ENCODE peak calls at places on chromosome 1, in four cellular contexts. N is iPS DF 6.9; D is CD4-positive, alpha-beta T cell; T is neural progenitor cell. W is an unnamed sample.

GRCh38 chr1:206023682-206024081 is at the start of gene CTSE:
- DNase-seq in N (no peak), D (no peak), T (no peak), W (no peak)

GRCh38 chr1:156654700-156655099 is 12.8 kb downstream of the BCAN start:
- DNase-seq in N (no peak), D (no peak), T (no peak), W (no peak)

GRCh38 chr1:42340093-42340492 is 5.1 kb upstream of the FOXJ3 start:
- DNase-seq in N (no peak), D (no peak), T (peak), W (peak)

GRCh38 chr1:10178602-10179407 is 31.6 kb upstream of the KIF1B start:
- DNase-seq in N (no peak), D (no peak), T (peak), W (no peak)

GRCh38 chr1:145960468-145961108 is 2.8 kb upstream of the LIX1L start:
- DNase-seq in N (peak), D (peak), T (peak), W (no peak)

GRCh38 chr1:155729031-155729898 is 40.4 kb downstream of the DAP3 start:
- DNase-seq in N (peak), D (no peak), T (peak), W (peak)

GRCh38 chr1:96926176-96926575 is 204.6 kb downstream of the PTBP2 start:
- DNase-seq in N (no peak), D (no peak), T (no peak), W (peak)

GRCh38 chr1:52674497-52675384 is 23.4 kb downstream of the COA7 start:
- DNase-seq in N (no peak), D (no peak), T (no peak), W (peak)

GRCh38 chr1:111989531-111990025 is at the start of gene KCND3:
- DNase-seq in N (no peak), D (no peak), T (peak), W (no peak)

GRCh38 chr1:169529068-169529642 is 43.4 kb upstream of the SLC19A2 start:
- DNase-seq in N (peak), D (no peak), T (peak), W (peak)

GRCh38 chr1:152110365-152110859 is 4.8 kb downstream of the TCHH start:
- DNase-seq in N (no peak), D (no peak), T (peak), W (peak)

GRCh38 chr1:73576084-73576483 is 621.9 kb downstream of the LRRIQ3 start:
- DNase-seq in N (no peak), D (no peak), T (no peak), W (no peak)

GRCh38 chr1:245873883-245874671 is 633.0 kb downstream of the SMYD3 start:
- DNase-seq in N (no peak), D (no peak), T (no peak), W (peak)

GRCh38 chr1:1109743-1110142 is 6.1 kb downstream of the C1orf159 start:
- DNase-seq in N (no peak), D (peak), T (no peak), W (no peak)

GRCh38 chr1:205664399-205665108 is 15.8 kb downstream of the SLC45A3 start:
- DNase-seq in N (no peak), D (no peak), T (no peak), W (no peak)

GRCh38 chr1:171611306-171611705 is 10.7 kb upstream of the MYOCOS start:
- DNase-seq in N (no peak), D (no peak), T (no peak), W (peak)

GRCh38 chr1:171610385-171610784 is 11.7 kb upstream of the MYOCOS start:
- DNase-seq in N (no peak), D (no peak), T (no peak), W (no peak)

GRCh38 chr1:171600852-171601251 is 21.2 kb upstream of the MYOCOS start:
- DNase-seq in N (no peak), D (no peak), T (peak), W (no peak)

DNA sequence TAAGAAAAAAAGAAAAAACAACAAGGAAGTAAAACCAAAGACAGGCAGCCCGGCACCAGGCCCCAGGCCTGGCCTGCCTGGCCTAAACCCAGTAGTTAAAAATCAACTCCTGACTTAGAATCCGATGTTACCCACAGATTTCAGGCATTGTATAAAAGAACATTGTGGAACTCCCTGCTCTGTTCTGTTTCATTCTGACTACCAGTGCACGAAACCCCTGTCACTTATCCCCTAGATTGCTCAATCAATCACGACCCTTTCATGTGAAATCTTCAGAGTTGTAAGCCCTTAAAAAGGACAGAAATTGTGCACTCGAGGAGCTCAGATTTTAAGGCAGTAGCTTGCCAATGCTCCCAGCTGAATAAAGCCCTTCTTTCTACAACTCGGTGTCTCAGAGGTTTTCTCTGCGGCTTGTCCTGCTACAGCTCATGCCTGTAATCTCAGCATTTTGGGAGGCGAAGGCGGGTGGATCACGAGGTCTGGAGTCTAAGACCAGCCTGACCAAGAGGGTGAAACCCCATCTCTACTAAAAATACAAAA is 15.6 kb upstream of the MYOCOS start:
- DNase-seq in N (no peak), D (no peak), T (no peak), W (no peak)
- H3K27ac ChIP-seq in N (no peak), D (no peak), T (peak), W (no peak)

GRCh38 chr1:35350872-35351271 is 82.4 kb downstream of the ZMYM4 start:
- DNase-seq in N (no peak), D (no peak), T (no peak), W (no peak)

GRCh38 chr1:35340519-35340918 is 72.0 kb downstream of the ZMYM4 start:
- DNase-seq in N (no peak), D (no peak), T (peak), W (no peak)

GRCh38 chr1:35345439-35345981 is 77.0 kb downstream of the ZMYM4 start:
- DNase-seq in N (no peak), D (no peak), T (no peak), W (no peak)
- H3K27ac ChIP-seq in N (no peak), D (no peak), T (no peak), W (no peak)

GRCh38 chr1:54135436-54136120 is 17.2 kb downstream of the CDCP2 start:
- DNase-seq in N (no peak), D (no peak), T (peak), W (peak)
- H3K27ac ChIP-seq in N (no peak), D (no peak), T (no peak), W (no peak)

DNA sequence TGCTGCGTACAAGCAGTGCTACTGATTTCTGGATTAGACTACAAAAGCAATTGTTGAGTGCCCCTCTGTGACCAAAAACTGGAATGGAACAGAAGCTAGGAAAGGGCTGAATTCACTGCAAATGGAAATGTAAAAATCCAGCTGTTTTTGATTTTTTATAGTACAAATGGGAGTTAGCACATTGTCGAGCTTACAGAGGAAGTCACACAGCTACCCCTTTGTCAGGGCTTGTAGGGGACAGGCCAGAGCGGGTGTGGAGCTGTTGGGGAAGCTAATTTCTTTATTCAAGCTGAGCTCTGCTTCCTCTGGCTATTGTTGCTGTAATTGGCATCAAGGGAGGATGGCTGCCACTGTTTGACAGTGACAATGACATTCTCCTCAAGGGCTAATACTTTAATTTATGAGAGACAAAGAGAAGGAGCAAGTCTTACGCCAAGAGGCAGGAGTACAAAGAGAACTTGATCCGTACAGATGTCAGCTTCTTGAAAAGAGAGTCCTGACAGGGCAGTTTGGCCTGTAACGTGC is 96.1 kb downstream of the SLC35F3 start:
- DNase-seq in N (no peak), D (no peak), T (peak), W (no peak)
- H3K27ac ChIP-seq in N (no peak), D (no peak), T (no peak), W (no peak)

DNA sequence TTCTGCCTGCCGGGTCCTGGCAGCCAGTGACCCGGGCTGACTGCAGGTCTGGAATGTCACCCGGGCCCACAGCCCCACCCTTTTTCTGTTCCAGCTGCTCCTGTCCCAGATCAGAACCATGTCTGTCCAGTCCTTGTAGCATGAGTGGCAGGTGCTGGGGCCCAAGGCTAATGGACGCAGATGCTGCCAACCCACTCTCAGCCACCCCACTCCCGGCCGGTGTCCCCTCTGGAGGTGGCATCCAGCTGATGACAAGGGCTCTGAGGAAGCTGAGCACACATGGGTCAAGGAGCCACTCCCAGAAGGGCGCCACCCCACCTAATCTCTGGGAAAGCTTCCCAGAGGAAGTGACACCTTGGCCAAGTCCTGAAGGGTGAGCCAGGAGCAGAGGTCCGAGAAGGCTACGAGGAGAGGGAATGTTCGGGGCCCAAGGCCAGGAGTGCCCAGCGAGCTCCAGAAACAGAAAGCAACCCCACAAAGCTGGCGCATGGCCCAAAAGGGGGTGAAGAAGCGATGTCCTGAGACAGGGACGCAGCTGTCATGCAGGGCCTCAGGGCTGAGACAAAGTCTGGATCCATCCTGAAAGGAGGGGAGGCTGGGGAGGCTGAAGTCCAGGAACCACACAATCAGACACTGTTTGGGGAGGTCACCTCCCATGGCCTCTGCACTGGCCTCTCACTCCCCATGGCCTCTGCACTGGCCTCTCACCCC is 39.5 kb downstream of the ACOT7 start:
- DNase-seq in N (no peak), D (no peak), T (no peak), W (no peak)
- H3K27ac ChIP-seq in N (no peak), D (no peak), T (no peak), W (no peak)

W was measured in foreskin keratinocyte.